ENCODE peak calls at places on chromosomes 11 and 22, in five cellular contexts. X is IMR-90, Y is iPS DF 6.9, P is endothelial cell of umbilical vein, F is sigmoid colon. A is an unnamed sample.

GRCh38 chr22:42016111-42016510 is 17.5 kb downstream of the WBP2NL start:
- DNase-seq in X (no peak), Y (no peak), P (no peak), F (no peak), A (no peak)

GRCh38 chr11:12269104-12269441 is 108.3 kb upstream of the PARVA start:
- DNase-seq in X (peak; percentile 68), Y (no peak), P (peak; percentile 55), F (peak; percentile 80), A (peak; percentile 80)

GRCh38 chr22:27775087-27775697 is 26.4 kb downstream of the MN1 start:
- DNase-seq in X (peak; percentile 7), Y (no peak), P (no peak), F (no peak), A (no peak)

GRCh38 chr11:28505216-28505615 is 397.0 kb downstream of the METTL15 start:
- DNase-seq in X (no peak), Y (no peak), P (no peak), F (no peak), A (no peak)

GRCh38 chr22:22735695-22736611 is 91.5 kb downstream of the GGTLC2 start:
- DNase-seq in X (no peak), Y (no peak), P (no peak), F (no peak), A (no peak)

GRCh38 chr22:28014141-28015055 is 95.3 kb upstream of the PITPNB start:
- DNase-seq in X (no peak), Y (no peak), P (no peak), F (peak; percentile 61), A (no peak)

GRCh38 chr11:45580399-45580798 is 85.0 kb downstream of the CHST1 start:
- DNase-seq in X (peak; percentile 34), Y (no peak), P (peak; percentile 44), F (no peak), A (no peak)

GRCh38 chr11:36431429-36432092 is 78.5 kb downstream of the TRAF6 start:
- DNase-seq in X (peak; percentile 98), Y (no peak), P (peak; percentile 78), F (peak; percentile 90), A (peak; percentile 60)

GRCh38 chr11:124605719-124606118 is 5.5 kb upstream of the PANX3 start:
- DNase-seq in X (no peak), Y (no peak), P (no peak), F (no peak), A (no peak)

GRCh38 chr11:80309301-80309700 is 868.5 kb upstream of the TENM4 start:
- DNase-seq in X (no peak), Y (no peak), P (no peak), F (no peak), A (no peak)

GRCh38 chr22:17083255-17083654 is 1.5 kb upstream of the IL17RA start:
- DNase-seq in X (no peak), Y (no peak), P (no peak), F (no peak), A (no peak)

GRCh38 chr11:4672470-4672869 is 25.2 kb downstream of the OR51E2 start:
- DNase-seq in X (peak; percentile 52), Y (no peak), P (no peak), F (no peak), A (no peak)

GRCh38 chr11:3914807-3915206 is 59.3 kb downstream of the STIM1 start:
- DNase-seq in X (no peak), Y (no peak), P (peak; percentile 19), F (no peak), A (no peak)

GRCh38 chr11:75341583-75341982 is 9.9 kb downstream of the ARRB1 start:
- DNase-seq in X (no peak), Y (no peak), P (no peak), F (peak; percentile 72), A (no peak)

GRCh38 chr11:110130642-110131238 is 37.5 kb downstream of the ZC3H12C start:
- DNase-seq in X (peak; percentile 67), Y (no peak), P (peak; percentile 62), F (no peak), A (no peak)

GRCh38 chr11:11427185-11427944 is 74.3 kb upstream of the CSNK2A3 start:
- DNase-seq in X (no peak), Y (no peak), P (no peak), F (no peak), A (no peak)

GRCh38 chr11:65003282-65003681 is 6.5 kb upstream of the BATF2 start:
- DNase-seq in X (peak; percentile 66), Y (no peak), P (no peak), F (no peak), A (no peak)

GRCh38 chr11:43614214-43614613 is 66.3 kb upstream of the HSD17B12 start:
- DNase-seq in X (no peak), Y (no peak), P (no peak), F (no peak), A (no peak)

GRCh38 chr11:37747121-37747520 is 1149.1 kb upstream of the RAG2 start:
- DNase-seq in X (peak; percentile 35), Y (no peak), P (no peak), F (no peak), A (no peak)

GRCh38 chr11:82523141-82523540 is 210.5 kb downstream of the FAM181B start:
- DNase-seq in X (no peak), Y (no peak), P (no peak), F (peak; percentile 71), A (no peak)

GRCh38 chr22:35314161-35314942 is 14.7 kb downstream of the TOM1 start:
- DNase-seq in X (no peak), Y (no peak), P (no peak), F (peak; percentile 64), A (no peak)

GRCh38 chr11:3165916-3166267 is 782 bp upstream of the OSBPL5 start:
- DNase-seq in X (no peak), Y (no peak), P (no peak), F (no peak), A (no peak)

GRCh38 chr11:131601586-131601985 is 231.2 kb downstream of the NTM start:
- DNase-seq in X (no peak), Y (no peak), P (no peak), F (no peak), A (no peak)

GRCh38 chr11:6737872-6738466 is 33.8 kb downstream of the OR2AG2 start:
- DNase-seq in X (peak; percentile 34), Y (peak; percentile 5), P (peak; percentile 64), F (no peak), A (peak; percentile 42)

GRCh38 chr11:79174045-79175008 is 266.5 kb downstream of the TENM4 start:
- DNase-seq in X (peak; percentile 25), Y (peak; percentile 7), P (no peak), F (no peak), A (no peak)

GRCh38 chr11:2552202-2552601 is 107.4 kb downstream of the KCNQ1 start:
- DNase-seq in X (no peak), Y (no peak), P (no peak), F (no peak), A (no peak)

GRCh38 chr11:73412308-73412707 is 36.1 kb downstream of the RELT start:
- DNase-seq in X (no peak), Y (no peak), P (peak; percentile 51), F (no peak), A (no peak)

GRCh38 chr11:11416917-11417316 is 63.9 kb upstream of the CSNK2A3 start:
- DNase-seq in X (peak; percentile 65), Y (no peak), P (no peak), F (no peak), A (no peak)

GRCh38 chr22:42688241-42688913 is 32.3 kb downstream of the A4GALT start:
- DNase-seq in X (peak; percentile 93), Y (peak; percentile 29), P (peak; percentile 51), F (peak; percentile 98), A (peak; percentile 81)

GRCh38 chr22:24580276-24580675 is 12.6 kb downstream of the LRRC75B start:
- DNase-seq in X (peak; percentile 93), Y (no peak), P (no peak), F (no peak), A (no peak)

DNA sequence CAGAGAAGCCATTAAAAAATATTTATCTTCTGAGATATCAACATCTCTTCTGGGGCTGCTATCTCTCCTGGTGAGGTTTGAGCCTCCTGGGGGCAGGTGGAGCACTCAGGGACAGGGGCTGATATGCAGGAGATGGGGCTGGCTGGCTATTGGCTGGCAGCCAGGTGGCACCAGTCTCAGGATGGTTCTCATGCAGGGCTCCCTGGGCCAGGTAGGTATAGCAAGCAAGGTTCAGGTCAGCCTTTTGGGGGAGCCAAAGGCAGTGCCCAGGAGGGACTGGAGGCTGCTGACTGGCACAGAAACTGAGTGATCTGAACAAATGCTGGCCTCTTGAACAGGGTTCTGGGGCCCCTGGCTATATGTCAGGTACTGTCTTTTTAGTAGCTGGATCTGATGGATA is 29.7 kb upstream of the EMSY start:
- DNase-seq in X (no peak), Y (no peak), P (no peak), F (no peak), A (no peak)
- H3K27me3 ChIP-seq in X (peaks cover 29% of the 10 kb centered on the region), Y (no peaks in the 10 kb centered on the region), P (peaks cover 9% of the 10 kb centered on the region), F (no peaks in the 10 kb centered on the region), A (no peaks in the 10 kb centered on the region)

DNA sequence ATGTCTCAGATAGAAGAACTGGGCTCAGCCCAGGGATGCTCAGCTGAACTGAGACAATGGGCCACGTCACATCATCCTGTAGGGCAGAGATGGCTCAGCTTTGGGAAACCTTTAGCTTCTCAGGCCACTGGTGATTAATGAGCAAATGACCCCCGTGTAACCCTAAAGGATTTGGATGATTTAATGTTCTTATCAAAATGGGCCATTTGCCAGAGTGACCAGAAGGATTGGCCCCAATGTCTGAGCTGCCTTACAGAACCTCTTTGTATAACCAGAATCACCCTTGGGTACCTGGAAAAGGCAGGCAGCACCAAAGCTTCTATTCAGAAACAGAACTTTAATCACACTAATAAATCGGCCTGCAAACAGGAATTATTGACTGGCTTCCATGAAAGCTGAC is 73.6 kb downstream of the ABTB2 start:
- DNase-seq in X (no peak), Y (no peak), P (no peak), F (no peak), A (no peak)
- H3K9me3 ChIP-seq in X (no peaks in the 10 kb centered on the region), Y (no peaks in the 10 kb centered on the region), P (no peaks in the 10 kb centered on the region), F (no peaks in the 10 kb centered on the region), A (no peaks in the 10 kb centered on the region)

GRCh38 chr22:37684803-37685615 is 1.1 kb upstream of the NOL12 start:
- DNase-seq in X (no peak), Y (no peak), P (no peak), F (no peak), A (no peak)
- H3K4me1 ChIP-seq in X (peaks cover 8% of the 10 kb centered on the region), Y (no peaks in the 10 kb centered on the region), P (peaks cover 5% of the 10 kb centered on the region), F (peaks cover 41% of the 10 kb centered on the region), A (peaks cover 4% of the 10 kb centered on the region)

GRCh38 chr22:43901976-43902643 is 10.3 kb upstream of the PNPLA5 start:
- DNase-seq in X (peak; percentile 97), Y (no peak), P (no peak), F (no peak), A (no peak)

GRCh38 chr22:43909708-43910107 is 13.9 kb upstream of the PNPLA3 start:
- DNase-seq in X (no peak), Y (no peak), P (no peak), F (no peak), A (no peak)

GRCh38 chr22:43900206-43900605 is 8.4 kb upstream of the PNPLA5 start:
- DNase-seq in X (no peak), Y (no peak), P (no peak), F (no peak), A (no peak)

GRCh38 chr22:43910178-43910695 is 13.4 kb upstream of the PNPLA3 start:
- DNase-seq in X (no peak), Y (no peak), P (no peak), F (no peak), A (no peak)

DNA sequence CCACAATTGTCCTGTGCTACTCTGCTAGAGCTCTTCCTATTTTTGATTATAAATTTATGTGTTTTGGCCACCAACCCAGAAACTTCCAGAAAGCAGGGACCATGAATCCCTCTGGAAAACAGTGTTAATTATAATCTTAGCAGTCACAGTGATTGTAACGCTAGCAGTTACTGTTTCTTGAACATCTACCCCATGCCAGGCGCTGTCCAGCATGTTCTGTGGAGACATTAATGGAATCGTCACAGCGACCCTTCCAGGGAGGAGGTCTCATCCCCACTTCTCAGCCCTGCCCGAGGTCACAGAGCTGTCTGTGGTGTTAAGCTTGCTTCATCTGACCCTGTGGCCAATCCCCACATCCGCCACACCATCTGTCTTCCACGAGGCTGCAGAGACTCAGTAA is 13.9 kb upstream of the PNPLA5 start:
- DNase-seq in X (no peak), Y (no peak), P (no peak), F (no peak), A (no peak)
- H3K27me3 ChIP-seq in X (peaks cover 11% of the 10 kb centered on the region), Y (no peaks in the 10 kb centered on the region), P (no peaks in the 10 kb centered on the region), F (no peaks in the 10 kb centered on the region), A (peaks cover 5% of the 10 kb centered on the region)